ENCODE peak calls at places on chromosomes 1 and 21, in eight cellular contexts. One of them, this sample, is unnamed.
A peak's percentile ranks its signal among the peaks of the same experiment; 100 is the strongest.

GRCh38 chr1:30727796-30728195 is 4.4 kb upstream of the MATN1 start:
- DNase-seq in lower lobe of right lung: no peak
- DNase-seq in OCI-LY7: no peak
- DNase-seq in mesenchymal stem cell: peak; percentile 70
- DNase-seq in hepatocyte: peak; percentile 68
- DNase-seq in A549: no peak
- DNase-seq in cardiac muscle cell: no peak
- DNase-seq in esophagus squamous epithelium: no peak
- DNase-seq in this sample: no peak

GRCh38 chr1:201769966-201770365 is 59.0 kb upstream of the IPO9 start:
- DNase-seq in OCI-LY7: no peak
- DNase-seq in mesenchymal stem cell: peak; percentile 66
- DNase-seq in lower lobe of right lung: no peak
- DNase-seq in esophagus squamous epithelium: no peak
- DNase-seq in hepatocyte: no peak
- DNase-seq in A549: no peak
- DNase-seq in cardiac muscle cell: no peak
- DNase-seq in this sample: peak; percentile 91

GRCh38 chr1:70864302-70864701 is 183.3 kb downstream of the PTGER3 start:
- DNase-seq in lower lobe of right lung: no peak
- DNase-seq in OCI-LY7: no peak
- DNase-seq in esophagus squamous epithelium: no peak
- DNase-seq in cardiac muscle cell: no peak
- DNase-seq in mesenchymal stem cell: peak; percentile 12
- DNase-seq in hepatocyte: no peak
- DNase-seq in A549: peak; percentile 57
- DNase-seq in this sample: no peak

GRCh38 chr1:45512641-45513054 is 9.0 kb downstream of the PRDX1 start:
- DNase-seq in OCI-LY7: peak; percentile 74
- DNase-seq in A549: peak; percentile 74
- DNase-seq in mesenchymal stem cell: peak; percentile 77
- DNase-seq in esophagus squamous epithelium: no peak
- DNase-seq in cardiac muscle cell: peak; percentile 76
- DNase-seq in hepatocyte: peak; percentile 83
- DNase-seq in lower lobe of right lung: no peak
- DNase-seq in this sample: peak; percentile 21

GRCh38 chr1:41902125-41902524 is 16.6 kb downstream of the HIVEP3 start:
- DNase-seq in cardiac muscle cell: no peak
- DNase-seq in hepatocyte: no peak
- DNase-seq in mesenchymal stem cell: peak; percentile 89
- DNase-seq in esophagus squamous epithelium: no peak
- DNase-seq in OCI-LY7: no peak
- DNase-seq in lower lobe of right lung: no peak
- DNase-seq in A549: peak; percentile 65
- DNase-seq in this sample: no peak

GRCh38 chr1:193042766-193043691 is 16.1 kb downstream of the UCHL5 start:
- DNase-seq in esophagus squamous epithelium: no peak
- DNase-seq in cardiac muscle cell: no peak
- DNase-seq in lower lobe of right lung: no peak
- DNase-seq in hepatocyte: no peak
- DNase-seq in mesenchymal stem cell: no peak
- DNase-seq in A549: no peak
- DNase-seq in OCI-LY7: no peak
- DNase-seq in this sample: no peak

GRCh38 chr1:2229921-2230700 is 2.0 kb downstream of the SKI start:
- DNase-seq in hepatocyte: peak; percentile 49
- DNase-seq in lower lobe of right lung: peak; percentile 68
- DNase-seq in A549: peak; percentile 43
- DNase-seq in mesenchymal stem cell: peak; percentile 53
- DNase-seq in cardiac muscle cell: no peak
- DNase-seq in esophagus squamous epithelium: no peak
- DNase-seq in OCI-LY7: no peak
- DNase-seq in this sample: no peak

GRCh38 chr1:226403522-226404034 is 4.3 kb downstream of the PARP1 start:
- DNase-seq in OCI-LY7: peak; percentile 59
- DNase-seq in lower lobe of right lung: no peak
- DNase-seq in esophagus squamous epithelium: no peak
- DNase-seq in A549: no peak
- DNase-seq in mesenchymal stem cell: peak; percentile 55
- DNase-seq in hepatocyte: no peak
- DNase-seq in cardiac muscle cell: no peak
- DNase-seq in this sample: peak; percentile 43

GRCh38 chr1:23568608-23569383 is 9.5 kb upstream of the ID3 start:
- DNase-seq in cardiac muscle cell: no peak
- DNase-seq in mesenchymal stem cell: no peak
- DNase-seq in lower lobe of right lung: no peak
- DNase-seq in esophagus squamous epithelium: no peak
- DNase-seq in A549: no peak
- DNase-seq in OCI-LY7: no peak
- DNase-seq in hepatocyte: no peak
- DNase-seq in this sample: no peak

GRCh38 chr1:9874959-9875635 is 35.0 kb downstream of the CTNNBIP1 start:
- DNase-seq in mesenchymal stem cell: peak; percentile 75
- DNase-seq in esophagus squamous epithelium: no peak
- DNase-seq in A549: peak; percentile 51
- DNase-seq in cardiac muscle cell: peak; percentile 90
- DNase-seq in lower lobe of right lung: peak; percentile 73
- DNase-seq in OCI-LY7: peak; percentile 81
- DNase-seq in hepatocyte: peak; percentile 87
- DNase-seq in this sample: peak; percentile 58

GRCh38 chr1:45864765-45865164 is 61.4 kb downstream of the MAST2 start:
- DNase-seq in hepatocyte: no peak
- DNase-seq in cardiac muscle cell: no peak
- DNase-seq in A549: no peak
- DNase-seq in lower lobe of right lung: no peak
- DNase-seq in OCI-LY7: no peak
- DNase-seq in mesenchymal stem cell: no peak
- DNase-seq in esophagus squamous epithelium: no peak
- DNase-seq in this sample: no peak

GRCh38 chr1:51605961-51606723 is 10.8 kb upstream of the OSBPL9 start:
- DNase-seq in mesenchymal stem cell: no peak
- DNase-seq in OCI-LY7: no peak
- DNase-seq in A549: peak; percentile 16
- DNase-seq in esophagus squamous epithelium: no peak
- DNase-seq in lower lobe of right lung: no peak
- DNase-seq in hepatocyte: no peak
- DNase-seq in cardiac muscle cell: no peak
- DNase-seq in this sample: no peak

GRCh38 chr1:26861889-26862371 is 1.0 kb upstream of the SFN start:
- DNase-seq in mesenchymal stem cell: no peak
- DNase-seq in esophagus squamous epithelium: no peak
- DNase-seq in hepatocyte: no peak
- DNase-seq in A549: no peak
- DNase-seq in cardiac muscle cell: no peak
- DNase-seq in lower lobe of right lung: no peak
- DNase-seq in OCI-LY7: no peak
- DNase-seq in this sample: no peak
- H3K27ac ChIP-seq in mesenchymal stem cell: peak overlapping the region; percentile 8
- H3K27ac ChIP-seq in esophagus squamous epithelium: peak overlapping the region; percentile 99
- H3K27ac ChIP-seq in hepatocyte: peak overlapping the region; percentile 37
- H3K27ac ChIP-seq in A549: peak overlapping the region; percentile 99
- H3K27ac ChIP-seq in cardiac muscle cell: no peak overlapping the region
- H3K27ac ChIP-seq in lower lobe of right lung: peak overlapping the region; percentile 99
- H3K27ac ChIP-seq in OCI-LY7: no peak overlapping the region
- H3K27ac ChIP-seq in this sample: no peak overlapping the region

GRCh38 chr1:53896673-53897229 is 2.8 kb downstream of the DIO1 start:
- DNase-seq in OCI-LY7: no peak
- DNase-seq in mesenchymal stem cell: peak; percentile 76
- DNase-seq in hepatocyte: peak; percentile 36
- DNase-seq in A549: no peak
- DNase-seq in esophagus squamous epithelium: no peak
- DNase-seq in lower lobe of right lung: no peak
- DNase-seq in cardiac muscle cell: no peak
- DNase-seq in this sample: no peak
- H3K27ac ChIP-seq in OCI-LY7: no peak overlapping the region
- H3K27ac ChIP-seq in mesenchymal stem cell: no peak overlapping the region
- H3K27ac ChIP-seq in hepatocyte: peak overlapping the region; percentile 17
- H3K27ac ChIP-seq in A549: peak overlapping the region; percentile 35
- H3K27ac ChIP-seq in esophagus squamous epithelium: no peak overlapping the region
- H3K27ac ChIP-seq in lower lobe of right lung: no peak overlapping the region
- H3K27ac ChIP-seq in cardiac muscle cell: no peak overlapping the region
- H3K27ac ChIP-seq in this sample: no peak overlapping the region

GRCh38 chr1:119714583-119714982 is 2.8 kb downstream of the PHGDH start:
- DNase-seq in hepatocyte: no peak
- DNase-seq in mesenchymal stem cell: peak; percentile 22
- DNase-seq in cardiac muscle cell: no peak
- DNase-seq in esophagus squamous epithelium: no peak
- DNase-seq in lower lobe of right lung: no peak
- DNase-seq in OCI-LY7: no peak
- DNase-seq in A549: no peak
- DNase-seq in this sample: no peak
- H3K27ac ChIP-seq in hepatocyte: peak overlapping the region; percentile 86
- H3K27ac ChIP-seq in mesenchymal stem cell: no peak overlapping the region
- H3K27ac ChIP-seq in cardiac muscle cell: peak overlapping the region; percentile 50
- H3K27ac ChIP-seq in esophagus squamous epithelium: no peak overlapping the region
- H3K27ac ChIP-seq in lower lobe of right lung: no peak overlapping the region
- H3K27ac ChIP-seq in OCI-LY7: no peak overlapping the region
- H3K27ac ChIP-seq in A549: no peak overlapping the region
- H3K27ac ChIP-seq in this sample: peak overlapping the region; percentile 61

GRCh38 chr1:153773004-153773921 is 1.9 kb upstream of the SLC27A3 start:
- DNase-seq in cardiac muscle cell: no peak
- DNase-seq in esophagus squamous epithelium: no peak
- DNase-seq in A549: no peak
- DNase-seq in OCI-LY7: no peak
- DNase-seq in mesenchymal stem cell: no peak
- DNase-seq in hepatocyte: no peak
- DNase-seq in lower lobe of right lung: no peak
- DNase-seq in this sample: no peak
- H3K27ac ChIP-seq in cardiac muscle cell: no peak overlapping the region
- H3K27ac ChIP-seq in esophagus squamous epithelium: peak overlapping the region; percentile 19
- H3K27ac ChIP-seq in A549: no peak overlapping the region
- H3K27ac ChIP-seq in OCI-LY7: no peak overlapping the region
- H3K27ac ChIP-seq in mesenchymal stem cell: no peak overlapping the region
- H3K27ac ChIP-seq in hepatocyte: no peak overlapping the region
- H3K27ac ChIP-seq in lower lobe of right lung: peak overlapping the region; percentile 89
- H3K27ac ChIP-seq in this sample: no peak overlapping the region

GRCh38 chr21:45988366-45989347 is 7.1 kb downstream of the COL6A1 start:
- DNase-seq in A549: no peak
- DNase-seq in cardiac muscle cell: no peak
- DNase-seq in esophagus squamous epithelium: no peak
- DNase-seq in hepatocyte: no peak
- DNase-seq in OCI-LY7: no peak
- DNase-seq in mesenchymal stem cell: no peak
- DNase-seq in lower lobe of right lung: no peak
- DNase-seq in this sample: no peak

GRCh38 chr21:45989355-45990048 is 7.9 kb downstream of the COL6A1 start:
- DNase-seq in OCI-LY7: no peak
- DNase-seq in A549: no peak
- DNase-seq in mesenchymal stem cell: no peak
- DNase-seq in esophagus squamous epithelium: no peak
- DNase-seq in cardiac muscle cell: no peak
- DNase-seq in hepatocyte: no peak
- DNase-seq in lower lobe of right lung: peak; percentile 38
- DNase-seq in this sample: no peak

GRCh38 chr21:45991606-45992301 is 10.2 kb downstream of the COL6A1 start:
- DNase-seq in lower lobe of right lung: no peak
- DNase-seq in cardiac muscle cell: no peak
- DNase-seq in mesenchymal stem cell: no peak
- DNase-seq in esophagus squamous epithelium: no peak
- DNase-seq in A549: no peak
- DNase-seq in OCI-LY7: no peak
- DNase-seq in hepatocyte: no peak
- DNase-seq in this sample: no peak

GRCh38 chr21:45990741-45991605 is 9.4 kb downstream of the COL6A1 start:
- DNase-seq in mesenchymal stem cell: no peak
- DNase-seq in esophagus squamous epithelium: no peak
- DNase-seq in lower lobe of right lung: peak; percentile 43
- DNase-seq in OCI-LY7: no peak
- DNase-seq in A549: no peak
- DNase-seq in hepatocyte: no peak
- DNase-seq in cardiac muscle cell: no peak
- DNase-seq in this sample: no peak

GRCh38 chr21:45990049-45990711 is 8.6 kb downstream of the COL6A1 start:
- DNase-seq in esophagus squamous epithelium: no peak
- DNase-seq in lower lobe of right lung: peak; percentile 40
- DNase-seq in hepatocyte: no peak
- DNase-seq in OCI-LY7: no peak
- DNase-seq in A549: no peak
- DNase-seq in mesenchymal stem cell: no peak
- DNase-seq in cardiac muscle cell: no peak
- DNase-seq in this sample: no peak
- H3K27ac ChIP-seq in esophagus squamous epithelium: no peak overlapping the region
- H3K27ac ChIP-seq in lower lobe of right lung: no peak overlapping the region
- H3K27ac ChIP-seq in hepatocyte: no peak overlapping the region
- H3K27ac ChIP-seq in OCI-LY7: no peak overlapping the region
- H3K27ac ChIP-seq in A549: no peak overlapping the region
- H3K27ac ChIP-seq in mesenchymal stem cell: no peak overlapping the region
- H3K27ac ChIP-seq in cardiac muscle cell: no peak overlapping the region
- H3K27ac ChIP-seq in this sample: no peak overlapping the region

This sample was measured in caudate nucleus.